ENCODE peak calls at places on chromosomes 11 and 22, in four cellular contexts. I, O, Q and G are unnamed samples.
A peak's percentile ranks its signal among the peaks of the same experiment; 100 is the strongest.

GRCh38 chr11:121722431-121723256 is 269.9 kb upstream of the SORL1-AS1 start:
- DNase-seq in Q (peak; percentile 42), O (peak; percentile 82), I (peak; percentile 51), G (peak; percentile 10)

GRCh38 chr11:116428638-116428975 is 344.2 kb downstream of the BUD13 start:
- DNase-seq in O (no peak), Q (no peak), I (no peak), G (no peak)

GRCh38 chr11:94539420-94539819 is 4.3 kb upstream of the FUT4 start:
- DNase-seq in Q (no peak), O (no peak), I (no peak), G (no peak)

GRCh38 chr11:119126675-119127268 is 5.4 kb downstream of the HINFP start:
- DNase-seq in I (no peak), O (no peak), Q (no peak), G (no peak)

GRCh38 chr22:36935694-36936093 is 22.3 kb downstream of the CSF2RB start:
- DNase-seq in O (no peak), I (no peak), Q (no peak), G (no peak)

GRCh38 chr11:62770778-62771143 is 435 bp upstream of the TAF6L start:
- DNase-seq in O (no peak), I (peak; percentile 24), Q (no peak), G (no peak)

GRCh38 chr22:50059185-50059880 is 1.2 kb upstream of the TTLL8 start:
- DNase-seq in Q (no peak), O (peak; percentile 86), I (peak; percentile 74), G (no peak)

GRCh38 chr11:2302844-2303626 is 1.2 kb downstream of the TSPAN32 start:
- DNase-seq in Q (no peak), O (no peak), I (no peak), G (no peak)

GRCh38 chr11:1747753-1748466 is 2.5 kb downstream of the IFITM10 start:
- DNase-seq in O (no peak), Q (no peak), I (no peak), G (peak; percentile 44)

GRCh38 chr22:42228480-42228879 is 42.0 kb downstream of the TCF20 start:
- DNase-seq in O (no peak), I (no peak), Q (no peak), G (no peak)

GRCh38 chr11:133681901-133682300 is 149.6 kb upstream of the OPCML start:
- DNase-seq in I (no peak), Q (no peak), O (peak; percentile 28), G (no peak)

GRCh38 chr11:12729941-12730340 is 55.7 kb downstream of the TEAD1 start:
- DNase-seq in O (no peak), Q (no peak), I (no peak), G (no peak)

GRCh38 chr11:610146-610801 is 5.5 kb downstream of the IRF7 start:
- DNase-seq in I (no peak), Q (no peak), O (no peak), G (no peak)

GRCh38 chr11:17861036-17861755 is 126.6 kb downstream of the KCNC1 start:
- DNase-seq in O (no peak), Q (no peak), I (no peak), G (no peak)

DNA sequence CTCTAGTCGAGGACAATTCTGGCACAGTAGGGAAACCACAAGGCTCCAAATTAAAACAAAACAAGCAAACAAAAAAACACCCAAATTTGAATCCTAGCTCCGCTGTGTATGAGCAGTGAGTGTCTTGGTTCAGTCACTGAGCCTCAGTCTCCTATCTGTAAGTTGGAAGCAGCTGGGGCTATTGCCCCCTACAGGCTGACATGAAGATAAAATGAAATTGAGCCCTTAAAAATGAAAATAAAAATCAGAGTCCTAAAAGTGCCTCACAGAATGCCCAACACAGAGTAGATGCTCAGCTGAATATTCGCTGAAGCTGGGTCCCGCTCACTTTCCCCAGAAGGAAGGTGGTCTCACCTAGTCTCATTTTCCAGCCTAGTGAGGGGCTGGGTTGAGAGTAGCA is 65.2 kb downstream of the PDE2A start:
- DNase-seq in I (no peak), O (peak; percentile 34), Q (no peak), G (peak; percentile 56)
- TF ChIP-seq CTCF in I (peak; percentile 41), O (peak; percentile 63), Q (peak; percentile 15), G (peak; percentile 57)

GRCh38 chr11:76810151-76810853 is 27.1 kb downstream of the TSKU start:
- DNase-seq in Q (no peak), I (no peak), O (no peak), G (peak; percentile 61)
- TF ChIP-seq CTCF in Q (peak; percentile 41), I (peak; percentile 39), O (peak; percentile 37), G (peak; percentile 63)

GRCh38 chr11:38043060-38043459 is 1445.0 kb upstream of the RAG2 start:
- DNase-seq in Q (no peak), O (no peak), I (no peak), G (no peak)

GRCh38 chr11:38038777-38039176 is 1440.7 kb upstream of the RAG2 start:
- DNase-seq in Q (no peak), I (no peak), O (no peak), G (no peak)
- TF ChIP-seq CTCF in Q (no peak), I (no peak), O (no peak), G (no peak)

DNA sequence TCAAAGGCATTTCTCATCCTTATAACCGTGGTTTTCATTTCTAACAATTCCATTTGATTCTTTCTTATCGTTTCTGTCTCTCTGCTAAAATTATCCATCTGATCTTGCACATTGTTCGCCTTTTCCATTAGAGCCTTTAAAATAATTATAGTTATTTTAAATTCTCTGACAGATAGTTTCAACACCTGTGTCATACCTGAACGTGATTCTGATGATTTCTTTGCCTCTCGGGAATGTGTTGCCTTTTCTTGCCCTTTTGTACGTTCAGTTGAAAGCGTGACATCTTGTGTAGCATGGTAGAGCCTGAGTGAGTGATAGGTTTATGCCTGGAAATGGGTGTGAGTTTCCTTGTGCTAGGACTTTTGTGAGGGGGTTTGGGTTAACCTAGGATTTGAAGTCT is 121.5 kb upstream of the NARS2 start:
- DNase-seq in I (no peak), Q (no peak), O (no peak), G (no peak)
- TF ChIP-seq CTCF in I (no peak), Q (no peak), O (no peak), G (no peak)

GRCh38 chr22:35521358-35522264 is 19.0 kb upstream of the RASD2 start:
- DNase-seq in I (no peak), O (no peak), Q (no peak), G (no peak)

GRCh38 chr22:35524966-35525686 is 15.5 kb upstream of the RASD2 start:
- DNase-seq in O (no peak), I (no peak), Q (no peak), G (no peak)

GRCh38 chr22:35525687-35526332 is 14.8 kb upstream of the RASD2 start:
- DNase-seq in I (no peak), O (no peak), Q (no peak), G (no peak)

GRCh38 chr22:35523167-35523928 is 17.3 kb upstream of the RASD2 start:
- DNase-seq in I (no peak), O (no peak), Q (peak; percentile 25), G (no peak)

DNA sequence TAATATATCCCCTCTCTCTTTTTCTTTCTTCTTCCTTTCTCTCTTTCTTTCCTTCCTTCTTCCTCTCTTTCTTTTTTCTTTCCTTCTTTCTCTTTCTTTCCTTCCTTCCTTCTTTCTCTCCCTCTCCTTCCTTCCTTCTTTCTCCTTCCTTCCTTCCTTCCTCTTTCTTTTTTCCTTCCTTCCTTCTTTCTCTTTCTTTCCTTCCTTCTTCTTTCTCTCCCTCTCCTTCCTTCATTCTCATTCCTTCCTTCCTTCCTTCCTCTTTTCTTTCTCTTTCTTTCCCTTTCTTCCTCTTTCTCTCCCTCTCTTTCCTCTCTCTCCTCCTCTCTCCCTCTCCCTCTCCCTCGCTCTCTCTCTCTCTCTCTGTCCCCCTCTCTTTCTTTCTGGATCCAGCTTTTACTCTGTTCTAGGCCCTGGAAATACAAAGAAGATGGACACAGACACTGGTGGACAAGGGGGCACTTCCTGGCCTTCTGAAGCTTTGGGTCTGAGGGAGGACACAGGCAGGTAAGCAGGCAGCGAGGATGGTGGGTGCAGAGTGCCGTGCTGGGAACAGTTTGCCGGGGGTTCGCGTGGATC is 18.0 kb upstream of the RASD2 start:
- DNase-seq in I (no peak), O (no peak), Q (no peak), G (no peak)
- TF ChIP-seq CTCF in I (no peak), O (no peak), Q (no peak), G (no peak)

GRCh38 chr22:38938925-38939324 is 18.5 kb upstream of the APOBEC3A start:
- DNase-seq in Q (no peak), I (no peak), O (no peak), G (no peak)
- TF ChIP-seq CTCF in Q (no peak), I (no peak), O (no peak), G (no peak)

GRCh38 chr11:90639687-90640086 is 416.8 kb upstream of the CHORDC1 start:
- DNase-seq in I (no peak), Q (no peak), O (no peak), G (no peak)
- TF ChIP-seq CTCF in I (peak; percentile 41), Q (no peak), O (peak; percentile 58), G (peak; percentile 32)

GRCh38 chr11:22730319-22730718 is 63.9 kb downstream of the GAS2 start:
- DNase-seq in Q (no peak), I (no peak), O (peak; percentile 11), G (peak; percentile 5)
- TF ChIP-seq CTCF in Q (no peak), I (no peak), O (no peak), G (peak; percentile 39)

DNA sequence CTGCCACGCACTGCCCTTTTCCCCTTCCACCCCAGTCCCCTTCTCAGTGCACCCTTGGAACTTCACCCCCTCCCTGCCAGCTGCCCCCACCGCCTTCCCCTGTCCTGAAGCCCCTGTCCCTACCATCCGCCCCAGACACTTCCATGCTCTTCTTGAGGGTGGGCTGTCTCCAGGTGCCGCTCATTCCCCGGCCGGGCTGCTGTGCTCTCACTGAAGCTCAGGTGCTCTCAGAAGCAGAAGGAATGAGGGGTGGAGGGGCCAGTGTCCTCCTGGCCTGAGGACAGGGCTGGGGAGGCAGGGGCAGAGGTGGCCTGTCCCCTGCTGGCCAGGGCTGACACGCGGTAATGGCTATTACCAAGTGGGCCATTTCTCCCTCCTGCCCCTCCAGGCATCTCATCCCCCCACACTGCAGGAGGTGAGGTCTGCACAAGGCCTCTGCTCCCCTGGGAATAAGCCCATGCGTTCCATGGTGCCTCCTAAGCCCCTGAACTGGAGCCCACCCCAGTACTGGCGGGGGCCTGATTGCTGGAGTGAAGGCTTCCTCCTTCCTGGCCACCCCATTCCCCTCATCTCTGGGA is 6.6 kb upstream of the BID start:
- DNase-seq in Q (no peak), O (no peak), I (no peak), G (no peak)
- TF ChIP-seq CTCF in Q (no peak), O (no peak), I (no peak), G (no peak)

GRCh38 chr22:48185656-48186055 is 1423.2 kb downstream of the TBC1D22A start:
- DNase-seq in O (no peak), Q (no peak), I (no peak), G (no peak)
- TF ChIP-seq CTCF in O (no peak), Q (no peak), I (no peak), G (no peak)